ENCODE peak calls at places on chromosomes 3 and 15, in seven cellular contexts. One of them, this sample, is unnamed.

GRCh38 chr15:49235446-49236207 is 65.6 kb downstream of the GALK2 start:
- DNase-seq in mesothelial cell of epicardium: peak
- DNase-seq in CD4-positive, alpha-beta T cell: peak
- DNase-seq in endothelial cell: peak
- DNase-seq in dorsolateral prefrontal cortex: peak
- DNase-seq in progenitor cell of endocrine pancreas: peak
- DNase-seq in epithelial cell of esophagus: peak
- DNase-seq in this sample: peak

GRCh38 chr3:130609166-130609574 is 92.2 kb downstream of the COL6A6 start:
- DNase-seq in mesothelial cell of epicardium: no peak
- DNase-seq in CD4-positive, alpha-beta T cell: no peak
- DNase-seq in endothelial cell: no peak
- DNase-seq in dorsolateral prefrontal cortex: no peak
- DNase-seq in progenitor cell of endocrine pancreas: no peak
- DNase-seq in epithelial cell of esophagus: no peak
- DNase-seq in this sample: no peak

GRCh38 chr15:42832577-42832976 is 88.0 kb downstream of the TTBK2 start:
- DNase-seq in mesothelial cell of epicardium: no peak
- DNase-seq in CD4-positive, alpha-beta T cell: no peak
- DNase-seq in endothelial cell: no peak
- DNase-seq in dorsolateral prefrontal cortex: no peak
- DNase-seq in progenitor cell of endocrine pancreas: no peak
- DNase-seq in epithelial cell of esophagus: peak
- DNase-seq in this sample: no peak

GRCh38 chr3:9149566-9149965 is 99.9 kb downstream of the SRGAP3 start:
- DNase-seq in mesothelial cell of epicardium: no peak
- DNase-seq in CD4-positive, alpha-beta T cell: no peak
- DNase-seq in endothelial cell: no peak
- DNase-seq in dorsolateral prefrontal cortex: no peak
- DNase-seq in progenitor cell of endocrine pancreas: no peak
- DNase-seq in epithelial cell of esophagus: peak
- DNase-seq in this sample: no peak

GRCh38 chr3:127456471-127457093 is 134.0 kb downstream of the TPRA1 start:
- DNase-seq in mesothelial cell of epicardium: no peak
- DNase-seq in CD4-positive, alpha-beta T cell: no peak
- DNase-seq in endothelial cell: peak
- DNase-seq in dorsolateral prefrontal cortex: peak
- DNase-seq in progenitor cell of endocrine pancreas: no peak
- DNase-seq in epithelial cell of esophagus: peak
- DNase-seq in this sample: peak

GRCh38 chr3:29195055-29195454 is 85.8 kb upstream of the RBMS3 start:
- DNase-seq in mesothelial cell of epicardium: no peak
- DNase-seq in CD4-positive, alpha-beta T cell: no peak
- DNase-seq in endothelial cell: no peak
- DNase-seq in dorsolateral prefrontal cortex: no peak
- DNase-seq in progenitor cell of endocrine pancreas: no peak
- DNase-seq in epithelial cell of esophagus: peak
- DNase-seq in this sample: no peak

GRCh38 chr3:39000008-39000450 is 51.7 kb downstream of the SCN11A start:
- DNase-seq in mesothelial cell of epicardium: no peak
- DNase-seq in CD4-positive, alpha-beta T cell: no peak
- DNase-seq in endothelial cell: no peak
- DNase-seq in dorsolateral prefrontal cortex: no peak
- DNase-seq in progenitor cell of endocrine pancreas: no peak
- DNase-seq in epithelial cell of esophagus: peak
- DNase-seq in this sample: no peak

GRCh38 chr3:58585005-58585786 is 8.0 kb upstream of the FAM107A start:
- DNase-seq in mesothelial cell of epicardium: peak
- DNase-seq in CD4-positive, alpha-beta T cell: peak
- DNase-seq in endothelial cell: peak
- DNase-seq in dorsolateral prefrontal cortex: peak
- DNase-seq in progenitor cell of endocrine pancreas: peak
- DNase-seq in epithelial cell of esophagus: peak
- DNase-seq in this sample: peak

GRCh38 chr15:70140543-70141375 is 43.0 kb upstream of the TLE3 start:
- DNase-seq in mesothelial cell of epicardium: no peak
- DNase-seq in CD4-positive, alpha-beta T cell: no peak
- DNase-seq in endothelial cell: peak
- DNase-seq in dorsolateral prefrontal cortex: no peak
- DNase-seq in progenitor cell of endocrine pancreas: no peak
- DNase-seq in epithelial cell of esophagus: peak
- DNase-seq in this sample: no peak

GRCh38 chr15:92118162-92118935 is 264.8 kb downstream of the SLCO3A1 start:
- DNase-seq in mesothelial cell of epicardium: no peak
- DNase-seq in CD4-positive, alpha-beta T cell: no peak
- DNase-seq in endothelial cell: no peak
- DNase-seq in dorsolateral prefrontal cortex: no peak
- DNase-seq in progenitor cell of endocrine pancreas: no peak
- DNase-seq in epithelial cell of esophagus: peak
- DNase-seq in this sample: no peak

GRCh38 chr3:169545606-169546005 is 117.9 kb downstream of the MECOM start:
- DNase-seq in mesothelial cell of epicardium: no peak
- DNase-seq in CD4-positive, alpha-beta T cell: no peak
- DNase-seq in endothelial cell: no peak
- DNase-seq in dorsolateral prefrontal cortex: no peak
- DNase-seq in progenitor cell of endocrine pancreas: no peak
- DNase-seq in epithelial cell of esophagus: peak
- DNase-seq in this sample: no peak

GRCh38 chr3:128584412-128585020 is 66.1 kb downstream of the RPN1 start:
- DNase-seq in mesothelial cell of epicardium: peak
- DNase-seq in CD4-positive, alpha-beta T cell: peak
- DNase-seq in endothelial cell: peak
- DNase-seq in dorsolateral prefrontal cortex: peak
- DNase-seq in progenitor cell of endocrine pancreas: peak
- DNase-seq in epithelial cell of esophagus: peak
- DNase-seq in this sample: peak

GRCh38 chr3:167887096-167887495 is 151.6 kb downstream of the SERPINI1 start:
- DNase-seq in mesothelial cell of epicardium: no peak
- DNase-seq in CD4-positive, alpha-beta T cell: no peak
- DNase-seq in endothelial cell: no peak
- DNase-seq in dorsolateral prefrontal cortex: no peak
- DNase-seq in progenitor cell of endocrine pancreas: no peak
- DNase-seq in epithelial cell of esophagus: peak
- DNase-seq in this sample: no peak

GRCh38 chr15:78208341-78208844 is 26.0 kb downstream of the ACSBG1 start:
- DNase-seq in mesothelial cell of epicardium: no peak
- DNase-seq in CD4-positive, alpha-beta T cell: no peak
- DNase-seq in endothelial cell: no peak
- DNase-seq in dorsolateral prefrontal cortex: no peak
- DNase-seq in progenitor cell of endocrine pancreas: no peak
- DNase-seq in epithelial cell of esophagus: no peak
- DNase-seq in this sample: no peak

GRCh38 chr15:95368211-95368610 is 962.3 kb upstream of the NR2F2 start:
- DNase-seq in mesothelial cell of epicardium: no peak
- DNase-seq in CD4-positive, alpha-beta T cell: no peak
- DNase-seq in endothelial cell: peak
- DNase-seq in dorsolateral prefrontal cortex: no peak
- DNase-seq in progenitor cell of endocrine pancreas: no peak
- DNase-seq in epithelial cell of esophagus: no peak
- DNase-seq in this sample: no peak

GRCh38 chr3:184248454-184249411 is at the start of gene ALG3:
- DNase-seq in mesothelial cell of epicardium: peak
- DNase-seq in CD4-positive, alpha-beta T cell: peak
- DNase-seq in endothelial cell: peak
- DNase-seq in dorsolateral prefrontal cortex: peak
- DNase-seq in progenitor cell of endocrine pancreas: peak
- DNase-seq in epithelial cell of esophagus: peak
- DNase-seq in this sample: peak
- TF ChIP-seq CTCF in mesothelial cell of epicardium: no peak
- TF ChIP-seq CTCF in CD4-positive, alpha-beta T cell: no peak
- TF ChIP-seq CTCF in endothelial cell: no peak
- TF ChIP-seq CTCF in dorsolateral prefrontal cortex: peak
- TF ChIP-seq CTCF in progenitor cell of endocrine pancreas: no peak
- TF ChIP-seq CTCF in epithelial cell of esophagus: no peak
- TF ChIP-seq CTCF in this sample: no peak

DNA sequence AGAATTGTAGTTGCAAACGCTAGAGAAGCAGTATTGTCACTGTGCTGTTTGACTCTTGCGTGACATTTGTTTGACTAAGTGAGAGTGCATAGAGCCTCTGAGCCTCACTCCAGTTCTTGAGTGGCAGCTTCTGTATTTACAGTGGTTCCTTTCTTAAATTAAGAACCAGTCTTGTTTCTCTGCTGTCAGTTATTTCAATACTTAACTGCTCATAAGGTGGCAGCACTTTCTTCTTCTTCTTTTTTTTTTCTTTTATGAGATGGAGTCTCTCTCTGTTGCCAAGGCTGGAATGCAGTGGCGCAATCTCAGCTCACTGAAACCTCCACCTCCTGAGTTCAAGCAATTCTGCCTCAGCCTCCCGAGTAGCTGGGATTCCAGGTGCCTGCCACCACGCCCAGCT is 372.1 kb downstream of the LPP start:
- DNase-seq in mesothelial cell of epicardium: no peak
- DNase-seq in CD4-positive, alpha-beta T cell: no peak
- DNase-seq in endothelial cell: no peak
- DNase-seq in dorsolateral prefrontal cortex: no peak
- DNase-seq in progenitor cell of endocrine pancreas: no peak
- DNase-seq in epithelial cell of esophagus: peak
- DNase-seq in this sample: no peak
- TF ChIP-seq CTCF in mesothelial cell of epicardium: no peak
- TF ChIP-seq CTCF in CD4-positive, alpha-beta T cell: no peak
- TF ChIP-seq CTCF in endothelial cell: no peak
- TF ChIP-seq CTCF in dorsolateral prefrontal cortex: no peak
- TF ChIP-seq CTCF in progenitor cell of endocrine pancreas: no peak
- TF ChIP-seq CTCF in epithelial cell of esophagus: no peak
- TF ChIP-seq CTCF in this sample: no peak

GRCh38 chr3:1696654-1697275 is 401.9 kb upstream of the CNTN4 start:
- DNase-seq in mesothelial cell of epicardium: no peak
- DNase-seq in CD4-positive, alpha-beta T cell: no peak
- DNase-seq in endothelial cell: no peak
- DNase-seq in dorsolateral prefrontal cortex: no peak
- DNase-seq in progenitor cell of endocrine pancreas: no peak
- DNase-seq in epithelial cell of esophagus: no peak
- DNase-seq in this sample: no peak

GRCh38 chr3:1692428-1692827 is 406.2 kb upstream of the CNTN4 start:
- DNase-seq in mesothelial cell of epicardium: no peak
- DNase-seq in CD4-positive, alpha-beta T cell: no peak
- DNase-seq in endothelial cell: no peak
- DNase-seq in dorsolateral prefrontal cortex: no peak
- DNase-seq in progenitor cell of endocrine pancreas: no peak
- DNase-seq in epithelial cell of esophagus: no peak
- DNase-seq in this sample: no peak

DNA sequence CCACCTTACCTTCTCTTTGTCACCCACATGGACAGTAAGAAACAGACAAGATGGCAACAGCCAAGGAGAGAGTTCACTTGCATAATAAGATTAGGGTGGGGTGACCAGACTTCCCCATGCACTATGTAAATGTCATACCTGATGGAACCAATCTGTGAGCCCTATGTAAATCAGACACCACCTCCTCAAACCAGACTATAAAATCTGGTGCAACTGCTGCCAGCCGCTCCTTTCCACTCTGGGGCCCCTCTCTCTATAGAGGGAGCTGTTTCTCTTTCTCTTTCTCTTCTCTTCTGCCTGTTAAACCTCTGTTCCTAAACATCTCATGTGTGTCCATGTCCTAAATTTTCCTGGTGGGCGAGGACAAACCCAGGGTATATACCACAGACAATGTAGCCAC is 405.5 kb upstream of the CNTN4 start:
- DNase-seq in mesothelial cell of epicardium: no peak
- DNase-seq in CD4-positive, alpha-beta T cell: no peak
- DNase-seq in endothelial cell: no peak
- DNase-seq in dorsolateral prefrontal cortex: no peak
- DNase-seq in progenitor cell of endocrine pancreas: no peak
- DNase-seq in epithelial cell of esophagus: no peak
- DNase-seq in this sample: no peak
- TF ChIP-seq CTCF in mesothelial cell of epicardium: no peak
- TF ChIP-seq CTCF in CD4-positive, alpha-beta T cell: no peak
- TF ChIP-seq CTCF in endothelial cell: no peak
- TF ChIP-seq CTCF in dorsolateral prefrontal cortex: no peak
- TF ChIP-seq CTCF in progenitor cell of endocrine pancreas: no peak
- TF ChIP-seq CTCF in epithelial cell of esophagus: no peak
- TF ChIP-seq CTCF in this sample: no peak

GRCh38 chr3:188349276-188349962 is 195.5 kb downstream of the LPP start:
- DNase-seq in mesothelial cell of epicardium: no peak
- DNase-seq in CD4-positive, alpha-beta T cell: no peak
- DNase-seq in endothelial cell: no peak
- DNase-seq in dorsolateral prefrontal cortex: no peak
- DNase-seq in progenitor cell of endocrine pancreas: no peak
- DNase-seq in epithelial cell of esophagus: peak
- DNase-seq in this sample: no peak
- TF ChIP-seq CTCF in mesothelial cell of epicardium: no peak
- TF ChIP-seq CTCF in CD4-positive, alpha-beta T cell: no peak
- TF ChIP-seq CTCF in endothelial cell: no peak
- TF ChIP-seq CTCF in dorsolateral prefrontal cortex: no peak
- TF ChIP-seq CTCF in progenitor cell of endocrine pancreas: no peak
- TF ChIP-seq CTCF in epithelial cell of esophagus: no peak
- TF ChIP-seq CTCF in this sample: no peak

GRCh38 chr3:1251282-1252060 is 158.6 kb downstream of the CNTN6 start:
- DNase-seq in mesothelial cell of epicardium: no peak
- DNase-seq in CD4-positive, alpha-beta T cell: no peak
- DNase-seq in endothelial cell: no peak
- DNase-seq in dorsolateral prefrontal cortex: no peak
- DNase-seq in progenitor cell of endocrine pancreas: no peak
- DNase-seq in epithelial cell of esophagus: no peak
- DNase-seq in this sample: no peak
- TF ChIP-seq CTCF in mesothelial cell of epicardium: no peak
- TF ChIP-seq CTCF in CD4-positive, alpha-beta T cell: no peak
- TF ChIP-seq CTCF in endothelial cell: no peak
- TF ChIP-seq CTCF in dorsolateral prefrontal cortex: no peak
- TF ChIP-seq CTCF in progenitor cell of endocrine pancreas: no peak
- TF ChIP-seq CTCF in epithelial cell of esophagus: no peak
- TF ChIP-seq CTCF in this sample: peak

GRCh38 chr3:150523538-150523937 is 22.8 kb downstream of the SERP1 start:
- DNase-seq in mesothelial cell of epicardium: no peak
- DNase-seq in CD4-positive, alpha-beta T cell: no peak
- DNase-seq in endothelial cell: no peak
- DNase-seq in dorsolateral prefrontal cortex: no peak
- DNase-seq in progenitor cell of endocrine pancreas: no peak
- DNase-seq in epithelial cell of esophagus: no peak
- DNase-seq in this sample: no peak

GRCh38 chr3:150531775-150532174 is 14.5 kb downstream of the SERP1 start:
- DNase-seq in mesothelial cell of epicardium: no peak
- DNase-seq in CD4-positive, alpha-beta T cell: no peak
- DNase-seq in endothelial cell: no peak
- DNase-seq in dorsolateral prefrontal cortex: no peak
- DNase-seq in progenitor cell of endocrine pancreas: no peak
- DNase-seq in epithelial cell of esophagus: no peak
- DNase-seq in this sample: no peak

GRCh38 chr3:150528359-150528797 is 17.9 kb downstream of the SERP1 start:
- DNase-seq in mesothelial cell of epicardium: no peak
- DNase-seq in CD4-positive, alpha-beta T cell: no peak
- DNase-seq in endothelial cell: no peak
- DNase-seq in dorsolateral prefrontal cortex: no peak
- DNase-seq in progenitor cell of endocrine pancreas: no peak
- DNase-seq in epithelial cell of esophagus: peak
- DNase-seq in this sample: no peak
- TF ChIP-seq CTCF in mesothelial cell of epicardium: no peak
- TF ChIP-seq CTCF in CD4-positive, alpha-beta T cell: peak
- TF ChIP-seq CTCF in endothelial cell: peak
- TF ChIP-seq CTCF in dorsolateral prefrontal cortex: peak
- TF ChIP-seq CTCF in progenitor cell of endocrine pancreas: peak
- TF ChIP-seq CTCF in epithelial cell of esophagus: no peak
- TF ChIP-seq CTCF in this sample: peak